ENCODE peak calls at places on chromosomes 7 and 10, in four cellular contexts. Z is NT2/D1, W is glomerular endothelial cell, Y is small intestine. S is an unnamed sample.

GRCh38 chr10:21650353-21650752 is 116.3 kb downstream of the MLLT10 start:
- DNase-seq in Z (no peak), Y (no peak), W (no peak), S (no peak)

GRCh38 chr10:119299531-119299930 is 92.2 kb downstream of the GRK5 start:
- DNase-seq in Y (peak; percentile 47), Z (no peak), W (no peak), S (no peak)

GRCh38 chr10:98269435-98269912 is 1.5 kb upstream of the LOXL4 start:
- DNase-seq in Y (peak; percentile 9), Z (peak; percentile 23), W (no peak), S (peak; percentile 66)

GRCh38 chr10:70679498-70679897 is 7.2 kb downstream of the ADAMTS14 start:
- DNase-seq in Y (no peak), Z (no peak), W (no peak), S (peak; percentile 70)

GRCh38 chr7:36474283-36475010 is 84.8 kb downstream of the ANLN start:
- DNase-seq in Z (no peak), Y (no peak), W (peak; percentile 56), S (no peak)

GRCh38 chr7:93897680-93898079 is 7.1 kb upstream of the TFPI2 start:
- DNase-seq in W (no peak), Z (no peak), Y (no peak), S (no peak)

GRCh38 chr7:138784692-138785091 is 13.1 kb upstream of the TMEM213 start:
- DNase-seq in W (peak; percentile 4), Z (no peak), Y (no peak), S (no peak)

GRCh38 chr10:95400789-95401188 is 110.0 kb upstream of the PDLIM1 start:
- DNase-seq in W (no peak), Z (no peak), Y (no peak), S (no peak)

GRCh38 chr7:121107923-121108498 is 119.5 kb downstream of the CPED1 start:
- DNase-seq in W (peak; percentile 68), Y (peak; percentile 52), Z (peak; percentile 47), S (peak; percentile 65)

GRCh38 chr10:48199580-48200377 is 74.7 kb downstream of the FRMPD2 start:
- DNase-seq in Z (no peak), Y (peak; percentile 5), W (no peak), S (peak; percentile 48)

GRCh38 chr10:119541459-119542356 is 811 bp downstream of the RGS10 start:
- DNase-seq in Y (no peak), Z (no peak), W (no peak), S (no peak)

GRCh38 chr7:47601119-47601880 is 19.4 kb upstream of the TNS3 start:
- DNase-seq in Y (no peak), W (no peak), Z (no peak), S (no peak)

GRCh38 chr7:110718514-110719205 is 372.3 kb upstream of the LRRN3 start:
- DNase-seq in W (no peak), Y (no peak), Z (peak; percentile 80), S (no peak)

GRCh38 chr10:102227050-102227449 is 951 bp downstream of the ELOVL3 start:
- DNase-seq in W (no peak), Z (no peak), Y (no peak), S (peak; percentile 86)

GRCh38 chr7:37411444-37412034 is 37.1 kb downstream of the ELMO1 start:
- DNase-seq in Y (no peak), Z (no peak), W (no peak), S (no peak)

GRCh38 chr7:134254311-134254710 is 62.4 kb downstream of the SLC35B4 start:
- DNase-seq in Y (no peak), Z (no peak), W (no peak), S (peak; percentile 3)

GRCh38 chr10:85927952-85928677 is 438.5 kb downstream of the GRID1 start:
- DNase-seq in Y (no peak), Z (no peak), W (no peak), S (no peak)

GRCh38 chr10:22712246-22712958 is 2.0 kb downstream of the PIP4K2A start:
- DNase-seq in Z (no peak), W (no peak), Y (no peak), S (peak; percentile 55)

GRCh38 chr7:107610353-107610752 is 30.3 kb downstream of the BCAP29 start:
- DNase-seq in Y (no peak), W (no peak), Z (no peak), S (no peak)

GRCh38 chr7:99373086-99374066 is 1.2 kb upstream of the ARPC1B start:
- DNase-seq in Z (no peak), W (no peak), Y (no peak), S (no peak)

S was measured in stromal cell of bone marrow.